ENCODE peak calls at places on chromosomes 7 and 10, in nine cellular contexts. K is foreskin fibroblast; J is activated naive CD8-positive, alpha-beta T cell treated with anti-CD3 and anti-CD28 coated beads, Interleukin-2, amount 50 U/mL, for 24 hours; R is kidney tubule cell; M is activated CD8-positive, alpha-beta memory T cell treated with anti-CD3 and anti-CD28 coated beads for 24 hours; N is EH; S is mucosa of gallbladder; F is hypothalamus; Q is skeletal muscle cell. X is an unnamed sample.

GRCh38 chr7:17239683-17240521 is 58.5 kb upstream of the AHR start:
- DNase-seq in R (peak; percentile 33), S (no peak), M (no peak), N (peak; percentile 71), K (peak; percentile 70), F (no peak), Q (no peak), J (no peak), X (no peak)

GRCh38 chr10:127600479-127600878 is 51.4 kb downstream of the NPS start:
- DNase-seq in N (no peak), R (peak; percentile 6), S (no peak), K (no peak), M (no peak), F (no peak), J (no peak), Q (no peak), X (no peak)

GRCh38 chr7:70923086-70923845 is 208.7 kb upstream of the GALNT17 start:
- DNase-seq in Q (no peak), S (no peak), K (no peak), R (no peak), F (peak; percentile 3), J (no peak), N (no peak), M (no peak), X (no peak)

GRCh38 chr7:44568771-44569560 is 4.7 kb downstream of the DDX56 start:
- DNase-seq in N (no peak), J (no peak), M (no peak), K (no peak), S (no peak), R (peak; percentile 21), F (no peak), Q (no peak), X (no peak)

GRCh38 chr7:50310361-50310760 is 5.8 kb downstream of the IKZF1 start:
- DNase-seq in S (no peak), F (no peak), K (no peak), Q (no peak), J (no peak), R (no peak), N (no peak), M (no peak), X (no peak)

GRCh38 chr7:91164948-91165845 is 99.0 kb upstream of the FZD1 start:
- DNase-seq in Q (peak; percentile 74), R (peak; percentile 94), F (no peak), M (no peak), J (no peak), K (peak; percentile 86), S (no peak), N (peak; percentile 89), X (no peak)

GRCh38 chr10:132272061-132272766 is 35.5 kb downstream of the STK32C start:
- DNase-seq in N (peak; percentile 71), M (no peak), Q (no peak), J (no peak), F (peak; percentile 34), S (peak; percentile 71), R (peak; percentile 4), K (peak; percentile 70), X (no peak)

GRCh38 chr10:73584737-73585136 is 6.4 kb downstream of the USP54 start:
- DNase-seq in R (peak; percentile 68), S (no peak), N (peak; percentile 45), M (no peak), F (no peak), J (no peak), K (peak; percentile 75), Q (no peak), X (no peak)

GRCh38 chr10:87862644-87863101 is 660 bp downstream of the KLLN start:
- DNase-seq in J (no peak), R (no peak), S (no peak), K (no peak), F (no peak), N (no peak), M (no peak), Q (no peak), X (no peak)

GRCh38 chr10:110765513-110766375 is 106.0 kb upstream of the PDCD4 start:
- DNase-seq in M (no peak), R (peak; percentile 47), Q (no peak), S (no peak), J (no peak), N (no peak), F (no peak), K (peak; percentile 19), X (no peak)

GRCh38 chr10:3887885-3888476 is 103.0 kb upstream of the KLF6 start:
- DNase-seq in J (no peak), F (no peak), S (peak; percentile 50), M (peak; percentile 67), N (peak; percentile 97), K (peak; percentile 79), R (peak; percentile 99), Q (peak; percentile 84), X (no peak)

GRCh38 chr10:77409697-77410471 is 227.7 kb downstream of the KCNMA1 start:
- DNase-seq in K (peak; percentile 29), Q (no peak), N (peak; percentile 55), F (no peak), S (peak; percentile 79), R (no peak), J (no peak), M (no peak), X (no peak)

GRCh38 chr10:10498781-10499180 is 518.9 kb upstream of the CELF2 start:
- DNase-seq in M (no peak), F (no peak), R (no peak), S (no peak), J (no peak), K (peak; percentile 72), N (peak; percentile 5), Q (peak; percentile 26), X (no peak)

GRCh38 chr10:106360870-106361269 is 803.6 kb downstream of the SORCS1 start:
- DNase-seq in N (peak; percentile 93), R (peak; percentile 11), Q (peak; percentile 97), K (peak; percentile 89), S (no peak), M (no peak), J (no peak), F (no peak), X (no peak)

GRCh38 chr7:23129036-23129435 is 23.5 kb downstream of the KLHL7 start:
- DNase-seq in S (no peak), Q (no peak), F (no peak), J (no peak), M (no peak), N (no peak), K (no peak), R (no peak), X (no peak)

GRCh38 chr7:135856356-135857144 is 107.9 kb upstream of the FAM180A start:
- DNase-seq in J (no peak), N (peak; percentile 42), Q (no peak), R (peak; percentile 62), S (no peak), K (no peak), F (no peak), M (no peak), X (no peak)

GRCh38 chr10:58952162-58952561 is 224.3 kb upstream of the PHYHIPL start:
- DNase-seq in K (peak; percentile 31), M (no peak), S (no peak), Q (no peak), N (peak; percentile 35), R (no peak), F (no peak), J (no peak), X (no peak)